ENCODE peak calls at places on chromosomes 2 and 18, in four cellular contexts. Y, D, K and R are unnamed samples.
A peak's percentile ranks its signal among the peaks of the same experiment; 100 is the strongest.

GRCh38 chr2:36941867-36942266 is 24.5 kb downstream of the STRN start:
- DNase-seq in Y (no peak), D (no peak), K (no peak), R (no peak)

GRCh38 chr2:189362283-189362682 is 79.0 kb upstream of the WDR75 start:
- DNase-seq in Y (no peak), D (no peak), K (no peak), R (no peak)

GRCh38 chr2:127884436-127884835 is 1.3 kb downstream of the AMMECR1L start:
- DNase-seq in Y (no peak), D (no peak), K (peak; percentile 46), R (no peak)

GRCh38 chr2:12928197-12928596 is 211.5 kb downstream of the TRIB2 start:
- DNase-seq in Y (no peak), D (peak; percentile 78), K (peak; percentile 61), R (no peak)

GRCh38 chr2:238108423-238109201 is 8.5 kb downstream of the ESPNL start:
- DNase-seq in Y (peak; percentile 59), D (no peak), K (no peak), R (no peak)

GRCh38 chr2:11915650-11916049 is 169.2 kb downstream of the LPIN1 start:
- DNase-seq in Y (no peak), D (no peak), K (no peak), R (no peak)

GRCh38 chr2:39530423-39530866 is 93.4 kb upstream of the MAP4K3 start:
- DNase-seq in Y (no peak), D (peak; percentile 50), K (peak; percentile 63), R (no peak)

GRCh38 chr2:18232731-18233438 is 327.6 kb downstream of the RDH14 start:
- DNase-seq in Y (no peak), D (peak; percentile 6), K (no peak), R (no peak)

GRCh38 chr2:215904101-215904500 is 109.2 kb downstream of the MREG start:
- DNase-seq in Y (no peak), D (no peak), K (peak; percentile 35), R (no peak)

GRCh38 chr18:6605115-6605869 is 124.2 kb upstream of the ARHGAP28 start:
- DNase-seq in Y (no peak), D (no peak), K (no peak), R (no peak)

GRCh38 chr18:21243041-21243431 is 1.0 kb downstream of the GREB1L start:
- DNase-seq in Y (peak; percentile 5), D (peak; percentile 29), K (peak; percentile 20), R (no peak)